ENCODE peak calls at places on chromosomes 12 and 14, in five cellular contexts. One of them, this sample, is unnamed.

GRCh38 chr12:101299931-101300330 is 20.0 kb downstream of the UTP20 start:
- DNase-seq in spleen: no peak
- DNase-seq in ovary: no peak
- DNase-seq in neural progenitor cell: no peak
- DNase-seq in globus pallidus: peak; percentile 91
- DNase-seq in this sample: no peak

GRCh38 chr12:10082057-10082874 is 16.5 kb downstream of the CLEC1A start:
- DNase-seq in spleen: no peak
- DNase-seq in ovary: no peak
- DNase-seq in neural progenitor cell: no peak
- DNase-seq in globus pallidus: no peak
- DNase-seq in this sample: no peak

GRCh38 chr12:104866286-104866685 is 91.8 kb downstream of the SLC41A2 start:
- DNase-seq in spleen: no peak
- DNase-seq in ovary: no peak
- DNase-seq in neural progenitor cell: no peak
- DNase-seq in globus pallidus: no peak
- DNase-seq in this sample: no peak

GRCh38 chr12:795305-795704 is 42.9 kb downstream of the WNK1 start:
- DNase-seq in spleen: no peak
- DNase-seq in ovary: no peak
- DNase-seq in neural progenitor cell: no peak
- DNase-seq in globus pallidus: no peak
- DNase-seq in this sample: no peak

GRCh38 chr14:22472935-22473854 is 115.8 kb downstream of the DAD1 start:
- DNase-seq in spleen: no peak
- DNase-seq in ovary: no peak
- DNase-seq in neural progenitor cell: peak; percentile 72
- DNase-seq in globus pallidus: peak; percentile 77
- DNase-seq in this sample: no peak

GRCh38 chr12:5525783-5526367 is 94.0 kb downstream of the NTF3 start:
- DNase-seq in spleen: no peak
- DNase-seq in ovary: no peak
- DNase-seq in neural progenitor cell: no peak
- DNase-seq in globus pallidus: no peak
- DNase-seq in this sample: no peak

GRCh38 chr14:80770114-80770917 is 171.2 kb downstream of the CEP128 start:
- DNase-seq in spleen: no peak
- DNase-seq in ovary: no peak
- DNase-seq in neural progenitor cell: no peak
- DNase-seq in globus pallidus: no peak
- DNase-seq in this sample: no peak

GRCh38 chr12:46702581-46703344 is 123.0 kb downstream of the SLC38A4 start:
- DNase-seq in spleen: no peak
- DNase-seq in ovary: no peak
- DNase-seq in neural progenitor cell: peak; percentile 6
- DNase-seq in globus pallidus: peak; percentile 19
- DNase-seq in this sample: no peak

GRCh38 chr12:64860446-64860998 is 36.1 kb downstream of the TBC1D30 start:
- DNase-seq in spleen: no peak
- DNase-seq in ovary: no peak
- DNase-seq in neural progenitor cell: no peak
- DNase-seq in globus pallidus: no peak
- DNase-seq in this sample: no peak

GRCh38 chr12:26264215-26264838 is 69.0 kb downstream of the SSPN start:
- DNase-seq in spleen: no peak
- DNase-seq in ovary: no peak
- DNase-seq in neural progenitor cell: no peak
- DNase-seq in globus pallidus: no peak
- DNase-seq in this sample: no peak

GRCh38 chr12:14256139-14256538 is 109.3 kb upstream of the ATF7IP start:
- DNase-seq in spleen: no peak
- DNase-seq in ovary: no peak
- DNase-seq in neural progenitor cell: no peak
- DNase-seq in globus pallidus: no peak
- DNase-seq in this sample: no peak

GRCh38 chr12:51318846-51319570 is 5.0 kb downstream of the BIN2 start:
- DNase-seq in spleen: peak; percentile 80
- DNase-seq in ovary: no peak
- DNase-seq in neural progenitor cell: no peak
- DNase-seq in globus pallidus: no peak
- DNase-seq in this sample: no peak

GRCh38 chr12:76446090-76446489 is 97.9 kb upstream of the BBS10 start:
- DNase-seq in spleen: no peak
- DNase-seq in ovary: no peak
- DNase-seq in neural progenitor cell: no peak
- DNase-seq in globus pallidus: no peak
- DNase-seq in this sample: no peak

GRCh38 chr14:50469982-50470381 is 62.4 kb downstream of the MAP4K5 start:
- DNase-seq in spleen: no peak
- DNase-seq in ovary: no peak
- DNase-seq in neural progenitor cell: no peak
- DNase-seq in globus pallidus: no peak
- DNase-seq in this sample: no peak

GRCh38 chr12:65574867-65575266 is 249.4 kb upstream of the HMGA2 start:
- DNase-seq in spleen: no peak
- DNase-seq in ovary: no peak
- DNase-seq in neural progenitor cell: no peak
- DNase-seq in globus pallidus: no peak
- DNase-seq in this sample: no peak

GRCh38 chr12:21526721-21527345 is 737 bp downstream of the SPX start:
- DNase-seq in spleen: no peak
- DNase-seq in ovary: no peak
- DNase-seq in neural progenitor cell: no peak
- DNase-seq in globus pallidus: peak; percentile 16
- DNase-seq in this sample: no peak

GRCh38 chr12:32997471-32997870 is 100.9 kb upstream of the PKP2 start:
- DNase-seq in spleen: no peak
- DNase-seq in ovary: no peak
- DNase-seq in neural progenitor cell: no peak
- DNase-seq in globus pallidus: no peak
- DNase-seq in this sample: no peak

GRCh38 chr12:94863286-94863685 is 140.2 kb downstream of the NDUFA12 start:
- DNase-seq in spleen: no peak
- DNase-seq in ovary: no peak
- DNase-seq in neural progenitor cell: no peak
- DNase-seq in globus pallidus: no peak
- DNase-seq in this sample: no peak

GRCh38 chr12:57816855-57817151 is 1.7 kb downstream of the AVIL start:
- DNase-seq in spleen: peak; percentile 41
- DNase-seq in ovary: no peak
- DNase-seq in neural progenitor cell: no peak
- DNase-seq in globus pallidus: no peak
- DNase-seq in this sample: no peak

GRCh38 chr14:74620497-74620921 is 8.5 kb upstream of the LTBP2 start:
- DNase-seq in spleen: no peak
- DNase-seq in ovary: no peak
- DNase-seq in neural progenitor cell: no peak
- DNase-seq in globus pallidus: no peak
- DNase-seq in this sample: no peak

GRCh38 chr12:53159195-53159834 is 21.2 kb upstream of the ZNF740 start:
- DNase-seq in spleen: peak; percentile 94
- DNase-seq in ovary: peak; percentile 80
- DNase-seq in neural progenitor cell: peak; percentile 85
- DNase-seq in globus pallidus: peak; percentile 68
- DNase-seq in this sample: peak; percentile 90

GRCh38 chr12:84766375-84766774 is 146.2 kb downstream of the SLC6A15 start:
- DNase-seq in spleen: no peak
- DNase-seq in ovary: no peak
- DNase-seq in neural progenitor cell: no peak
- DNase-seq in globus pallidus: no peak
- DNase-seq in this sample: no peak

GRCh38 chr14:83874662-83875061 is 1655.3 kb upstream of the FLRT2 start:
- DNase-seq in spleen: no peak
- DNase-seq in ovary: no peak
- DNase-seq in neural progenitor cell: no peak
- DNase-seq in globus pallidus: no peak
- DNase-seq in this sample: no peak

GRCh38 chr12:6884539-6884938 is 11.4 kb upstream of the SPSB2 start:
- DNase-seq in spleen: no peak
- DNase-seq in ovary: no peak
- DNase-seq in neural progenitor cell: no peak
- DNase-seq in globus pallidus: no peak
- DNase-seq in this sample: no peak

This sample was measured in upper lobe of right lung.